ENCODE peak calls at places on chromosome 7, in five cellular contexts. A is kidney epithelial cell, F is upper lobe of left lung, N is fibroblast of lung, Y is endothelial cell of umbilical vein. C is an unnamed sample.

GRCh38 chr7:30616318-30616717 is 21.6 kb downstream of the GARS1 start:
- DNase-seq in N (peak; percentile 3), A (no peak), Y (no peak), F (no peak), C (no peak)

GRCh38 chr7:37342665-37343471 is 105.8 kb downstream of the ELMO1 start:
- DNase-seq in Y (peak; percentile 37), N (no peak), A (no peak), F (peak; percentile 46), C (no peak)

GRCh38 chr7:47948096-47948790 is at the start of gene PKD1L1:
- DNase-seq in F (no peak), Y (peak; percentile 85), A (no peak), N (peak; percentile 41), C (no peak)

GRCh38 chr7:112692333-112692732 is 97.9 kb downstream of the TMEM168 start:
- DNase-seq in A (no peak), Y (no peak), N (no peak), F (no peak), C (no peak)

GRCh38 chr7:149772821-149773425 is 465 bp downstream of the ZNF467 start:
- DNase-seq in F (peak; percentile 91), Y (peak; percentile 23), A (no peak), N (no peak), C (no peak)

GRCh38 chr7:102834999-102835398 is 77.8 kb upstream of the LRRC17 start:
- DNase-seq in A (peak; percentile 80), N (peak; percentile 96), Y (peak; percentile 73), F (no peak), C (peak; percentile 78)

GRCh38 chr7:44637788-44638594 is 31.6 kb downstream of the OGDH start:
- DNase-seq in A (no peak), N (peak; percentile 92), Y (peak; percentile 31), F (no peak), C (peak; percentile 95)

GRCh38 chr7:28130277-28130676 is 50.3 kb downstream of the JAZF1 start:
- DNase-seq in Y (no peak), A (no peak), F (no peak), N (peak; percentile 54), C (peak; percentile 47)

GRCh38 chr7:68185641-68186040 is 1189.0 kb downstream of the TYW1 start:
- DNase-seq in N (no peak), Y (no peak), F (no peak), A (no peak), C (no peak)

GRCh38 chr7:26627871-26628270 is 236.5 kb downstream of the SKAP2 start:
- DNase-seq in A (no peak), Y (no peak), N (no peak), F (peak; percentile 65), C (no peak)

GRCh38 chr7:21365866-21366624 is 61.8 kb upstream of the SP4 start:
- DNase-seq in A (peak; percentile 35), N (peak; percentile 18), F (no peak), Y (peak; percentile 92), C (peak; percentile 26)

GRCh38 chr7:120215654-120216053 is 57.3 kb upstream of the KCND2 start:
- DNase-seq in A (no peak), Y (no peak), N (no peak), F (no peak), C (no peak)

GRCh38 chr7:98297619-98298286 is 16.3 kb downstream of the BRI3 start:
- DNase-seq in Y (no peak), A (no peak), N (no peak), F (peak; percentile 63), C (no peak)

GRCh38 chr7:20224005-20224404 is 6.8 kb upstream of the MACC1 start:
- DNase-seq in F (no peak), Y (no peak), A (no peak), N (no peak), C (no peak)

GRCh38 chr7:76509931-76510877 is at the start of gene UPK3B:
- DNase-seq in Y (no peak), N (peak; percentile 27), A (no peak), F (peak; percentile 76), C (no peak)

GRCh38 chr7:34281260-34281659 is 375.9 kb downstream of the BMPER start:
- DNase-seq in Y (no peak), F (no peak), A (no peak), N (no peak), C (no peak)

GRCh38 chr7:146176790-146177189 is 60.2 kb downstream of the CNTNAP2 start:
- DNase-seq in F (no peak), Y (no peak), A (no peak), N (no peak), C (no peak)

GRCh38 chr7:113873554-113874151 is 45.2 kb downstream of the PPP1R3A start:
- DNase-seq in F (no peak), A (no peak), Y (no peak), N (peak; percentile 41), C (no peak)

GRCh38 chr7:100372256-100372655 is 1.0 kb upstream of the PILRA start:
- DNase-seq in F (peak; percentile 50), A (no peak), Y (no peak), N (peak; percentile 25), C (peak; percentile 52)

GRCh38 chr7:3747452-3747851 is 446.4 kb downstream of the SDK1 start:
- DNase-seq in F (no peak), N (no peak), A (no peak), Y (peak; percentile 13), C (no peak)

GRCh38 chr7:21426958-21427860 is 674 bp upstream of the SP4 start:
- DNase-seq in N (peak; percentile 98), A (peak; percentile 87), Y (peak; percentile 99), F (peak; percentile 100), C (peak; percentile 97)

GRCh38 chr7:24409429-24410024 is 125.5 kb downstream of the NPY start:
- DNase-seq in F (no peak), N (no peak), A (no peak), Y (no peak), C (no peak)

GRCh38 chr7:137768371-137768770 is 78.4 kb downstream of the DGKI start:
- DNase-seq in Y (no peak), N (peak; percentile 37), A (no peak), F (no peak), C (peak; percentile 48)

GRCh38 chr7:35605760-35606159 is 89.2 kb downstream of the HERPUD2 start:
- DNase-seq in N (peak; percentile 77), A (peak; percentile 32), F (no peak), Y (peak; percentile 47), C (peak; percentile 43)

GRCh38 chr7:767941-768729 is 41.1 kb upstream of the PRKAR1B start:
- DNase-seq in F (peak; percentile 81), N (peak; percentile 20), A (peak; percentile 97), Y (no peak), C (peak; percentile 67)

GRCh38 chr7:76356823-76357222 is 2.0 kb downstream of the YWHAG start:
- DNase-seq in N (peak; percentile 57), Y (peak; percentile 59), F (no peak), A (no peak), C (peak; percentile 39)

GRCh38 chr7:43856316-43856715 is 13.0 kb downstream of the MRPS24 start:
- DNase-seq in A (no peak), N (no peak), Y (no peak), F (no peak), C (no peak)

GRCh38 chr7:44801890-44802289 is 5.4 kb downstream of the PPIA start:
- DNase-seq in A (no peak), F (no peak), N (peak; percentile 70), Y (no peak), C (no peak)

GRCh38 chr7:76364198-76364584 is 5.4 kb upstream of the YWHAG start:
- DNase-seq in Y (peak; percentile 55), F (no peak), A (peak; percentile 56), N (peak; percentile 77), C (peak; percentile 72)

GRCh38 chr7:100016209-100016901 is 959 bp downstream of the ZKSCAN1 start:
- DNase-seq in N (peak; percentile 31), F (no peak), A (no peak), Y (peak; percentile 63), C (peak; percentile 13)

GRCh38 chr7:137590071-137590470 is 246.5 kb upstream of the PTN start:
- DNase-seq in F (no peak), A (no peak), Y (no peak), N (peak; percentile 54), C (no peak)

GRCh38 chr7:134891262-134892001 is 94.9 kb upstream of the AGBL3 start:
- DNase-seq in A (peak; percentile 86), N (peak; percentile 96), Y (no peak), F (peak; percentile 88), C (peak; percentile 99)

GRCh38 chr7:137142376-137142775 is 201.2 kb downstream of the PTN start:
- DNase-seq in A (no peak), Y (no peak), N (peak; percentile 59), F (no peak), C (no peak)

GRCh38 chr7:101527844-101528667 is 101.0 kb downstream of the MYL10 start:
- DNase-seq in A (no peak), F (peak; percentile 61), N (peak; percentile 60), Y (peak; percentile 52), C (peak; percentile 22)

GRCh38 chr7:8433477-8434289 is at the start of gene NXPH1:
- DNase-seq in A (no peak), N (no peak), Y (peak; percentile 6), F (peak; percentile 80), C (no peak)

DNA sequence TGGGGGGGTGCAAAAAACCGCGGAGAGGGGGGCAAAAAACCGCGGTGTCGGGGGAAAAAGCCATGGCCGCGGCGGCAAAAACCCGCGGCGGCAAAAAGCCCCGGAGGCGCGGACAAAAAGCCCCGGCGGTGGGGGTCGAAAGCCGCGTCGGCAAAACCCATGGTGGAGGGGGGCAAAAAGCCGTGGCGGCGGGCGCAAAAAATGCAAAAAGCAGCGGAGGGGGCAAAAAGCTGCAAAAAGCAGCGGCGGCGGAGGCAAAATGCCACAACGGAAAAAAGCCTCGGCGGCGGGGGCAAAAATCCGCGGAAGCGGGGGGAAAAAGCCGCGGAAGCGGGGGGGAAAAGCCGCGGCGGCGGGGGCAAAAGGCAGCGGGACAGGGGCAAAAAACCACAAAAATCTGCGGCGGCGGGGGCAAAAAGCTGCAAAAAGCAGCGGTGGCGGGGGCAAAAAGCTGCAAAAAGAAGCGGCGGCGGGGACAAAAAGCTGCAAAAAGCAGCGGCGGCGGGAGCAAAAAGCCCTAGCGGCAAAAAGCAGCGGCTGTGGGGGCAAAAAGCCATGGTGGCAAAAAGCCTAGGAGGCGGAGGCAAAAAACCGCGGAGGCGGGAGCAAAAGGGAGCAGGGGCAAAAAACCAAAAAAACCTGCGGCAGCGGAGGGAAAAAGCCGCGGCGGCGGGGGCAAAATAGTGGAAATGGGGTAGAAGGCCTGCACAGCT is 418.9 kb downstream of the ZNF716 start:
- DNase-seq in A (no peak), N (no peak), F (peak; percentile 61), Y (no peak), C (peak; percentile 0)
- H3K4me3 ChIP-seq in A (peak overlapping the region; percentile 28), N (peak overlapping the region; percentile 38), F (peak overlapping the region; percentile 50), Y (no peak overlapping the region), C (peak overlapping the region; percentile 48)

DNA sequence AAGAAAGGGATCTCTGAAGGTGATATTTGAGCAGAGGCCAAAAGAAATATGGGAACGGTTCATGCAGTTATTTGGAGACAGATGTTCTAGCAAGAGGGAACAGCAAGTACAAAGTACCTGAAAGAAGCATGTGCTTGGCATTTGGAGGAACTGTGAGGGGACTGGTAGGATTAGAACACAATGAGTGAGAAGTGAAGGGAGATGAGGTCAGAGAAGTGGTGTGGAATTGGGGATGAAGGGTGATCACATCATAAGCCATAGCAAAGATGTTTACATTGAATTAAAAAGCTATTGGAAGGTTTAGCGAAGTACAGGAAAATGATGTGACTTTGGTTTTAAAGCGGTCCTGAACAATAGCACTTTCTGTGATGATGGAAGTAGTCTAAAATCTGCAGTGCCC is 402.4 kb upstream of the LRGUK start:
- DNase-seq in Y (no peak), F (no peak), N (no peak), A (no peak), C (no peak)
- TF ChIP-seq CTCF in Y (no peak), F (no peak), N (no peak), A (no peak), C (no peak)

GRCh38 chr7:74272305-74273038 is 16.7 kb upstream of the CLIP2 start:
- DNase-seq in Y (peak; percentile 90), A (peak; percentile 95), N (peak; percentile 97), F (no peak), C (peak; percentile 92)
- H3K4me3 ChIP-seq in Y (no peak overlapping the region), A (no peak overlapping the region), N (peak overlapping the region; percentile 28), F (peak overlapping the region; percentile 5), C (no peak overlapping the region)

GRCh38 chr7:86914468-86915054 is 144.9 kb downstream of the ELAPOR2 start:
- DNase-seq in A (no peak), Y (peak; percentile 30), F (no peak), N (peak; percentile 9), C (peak; percentile 49)
- TF ChIP-seq CTCF in A (peak; percentile 45), Y (peak; percentile 39), F (no peak), N (peak; percentile 55), C (peak; percentile 60)